ENCODE peak calls at places on chromosomes 16 and 17, in ten cellular contexts. S, H, U, F, L, A, V, X, R and T are unnamed samples.

GRCh38 chr16:70800306-70800705 is 652 bp downstream of the VAC14 start:
- DNase-seq in S (no peak), H (no peak), U (no peak), F (no peak), L (peak), A (no peak), V (no peak), X (no peak), R (no peak), T (no peak)

GRCh38 chr16:10932959-10933710 is 9.1 kb downstream of the DEXI start:
- DNase-seq in S (no peak), H (no peak), U (no peak), F (peak), L (no peak), A (no peak), V (no peak), X (no peak), R (no peak), T (no peak)

GRCh38 chr17:40490289-40490853 is 11.1 kb downstream of the TNS4 start:
- DNase-seq in S (no peak), H (peak), U (peak), F (peak), L (peak), A (peak), V (no peak), X (peak), R (no peak), T (no peak)

GRCh38 chr17:6163632-6164319 is 93.6 kb downstream of the WSCD1 start:
- DNase-seq in S (no peak), H (peak), U (no peak), F (peak), L (no peak), A (no peak), V (no peak), X (no peak), R (no peak), T (peak)

GRCh38 chr16:79756571-79756970 is 156.0 kb upstream of the MAF start:
- DNase-seq in S (no peak), H (no peak), U (no peak), F (no peak), L (no peak), A (no peak), V (no peak), X (no peak), R (no peak), T (no peak)

GRCh38 chr16:84794626-84795025 is 25.2 kb upstream of the CRISPLD2 start:
- DNase-seq in S (no peak), H (no peak), U (no peak), F (no peak), L (no peak), A (no peak), V (no peak), X (no peak), R (no peak), T (no peak)

GRCh38 chr16:3681206-3681605 is 26.7 kb downstream of the DNASE1 start:
- DNase-seq in S (no peak), H (no peak), U (no peak), F (no peak), L (no peak), A (no peak), V (no peak), X (peak), R (no peak), T (no peak)

GRCh38 chr16:72990003-72990521 is 57.9 kb downstream of the ZFHX3 start:
- DNase-seq in S (no peak), H (peak), U (peak), F (no peak), L (peak), A (peak), V (peak), X (peak), R (no peak), T (peak)

GRCh38 chr17:14201087-14201486 is 35.6 kb downstream of the CDRT15 start:
- DNase-seq in S (no peak), H (no peak), U (no peak), F (no peak), L (no peak), A (no peak), V (no peak), X (no peak), R (no peak), T (no peak)

GRCh38 chr16:80680839-80681238 is 123.6 kb downstream of the CDYL2 start:
- DNase-seq in S (no peak), H (no peak), U (no peak), F (no peak), L (no peak), A (no peak), V (no peak), X (no peak), R (no peak), T (no peak)

GRCh38 chr16:1113889-1114526 is 18.0 kb upstream of the C1QTNF8 start:
- DNase-seq in S (no peak), H (no peak), U (no peak), F (no peak), L (no peak), A (no peak), V (no peak), X (no peak), R (no peak), T (no peak)

GRCh38 chr16:55765161-55765560 is 67.7 kb downstream of the CES1 start:
- DNase-seq in S (no peak), H (no peak), U (no peak), F (no peak), L (no peak), A (no peak), V (no peak), X (no peak), R (no peak), T (no peak)

GRCh38 chr17:3826191-3826590 is 19.9 kb downstream of the NCBP3 start:
- DNase-seq in S (no peak), H (no peak), U (no peak), F (no peak), L (no peak), A (no peak), V (no peak), X (no peak), R (no peak), T (no peak)

GRCh38 chr16:28999577-28999976 is 14.7 kb downstream of the LAT start:
- DNase-seq in S (no peak), H (no peak), U (no peak), F (no peak), L (no peak), A (no peak), V (no peak), X (no peak), R (no peak), T (no peak)

GRCh38 chr16:84362410-84362809 is 5.9 kb upstream of the ATP2C2 start:
- DNase-seq in S (no peak), H (no peak), U (no peak), F (no peak), L (peak), A (no peak), V (no peak), X (no peak), R (no peak), T (no peak)

GRCh38 chr17:68566145-68566738 is 34.9 kb downstream of the FAM20A start:
- DNase-seq in S (no peak), H (no peak), U (no peak), F (no peak), L (no peak), A (no peak), V (no peak), X (no peak), R (no peak), T (no peak)

GRCh38 chr17:58577696-58578095 is 63.3 kb upstream of the MTMR4 start:
- DNase-seq in S (peak), H (peak), U (no peak), F (peak), L (peak), A (peak), V (no peak), X (peak), R (peak), T (peak)

GRCh38 chr16:1046271-1046955 is 26.1 kb upstream of the SSTR5 start:
- DNase-seq in S (no peak), H (no peak), U (no peak), F (no peak), L (no peak), A (no peak), V (no peak), X (no peak), R (no peak), T (no peak)

GRCh38 chr17:45300060-45300751 is 16.6 kb downstream of the MAP3K14 start:
- DNase-seq in S (peak), H (no peak), U (no peak), F (no peak), L (no peak), A (no peak), V (no peak), X (no peak), R (no peak), T (no peak)

GRCh38 chr16:63978240-63978639 is 1143.6 kb downstream of the CDH11 start:
- DNase-seq in S (no peak), H (no peak), U (no peak), F (no peak), L (peak), A (no peak), V (no peak), X (no peak), R (no peak), T (no peak)

GRCh38 chr16:6570520-6570919 is 762.1 kb upstream of the RBFOX1 start:
- DNase-seq in S (no peak), H (no peak), U (no peak), F (no peak), L (no peak), A (no peak), V (no peak), X (no peak), R (no peak), T (no peak)

GRCh38 chr17:10266477-10266876 is 68.1 kb upstream of the GAS7 start:
- DNase-seq in S (peak), H (no peak), U (no peak), F (no peak), L (no peak), A (no peak), V (no peak), X (no peak), R (no peak), T (no peak)

GRCh38 chr16:76278086-76278485 is 885 bp downstream of the CNTNAP4 start:
- DNase-seq in S (no peak), H (no peak), U (no peak), F (no peak), L (no peak), A (no peak), V (no peak), X (no peak), R (no peak), T (no peak)

GRCh38 chr17:78974635-78975591 is 4.8 kb downstream of the LGALS3BP start:
- DNase-seq in S (no peak), H (peak), U (no peak), F (peak), L (peak), A (peak), V (peak), X (peak), R (peak), T (peak)

GRCh38 chr17:45222273-45222993 is 748 bp downstream of the FMNL1 start:
- DNase-seq in S (no peak), H (no peak), U (no peak), F (no peak), L (peak), A (no peak), V (no peak), X (no peak), R (no peak), T (no peak)

GRCh38 chr16:22008215-22009142 is 568 bp downstream of the MOSMO start:
- DNase-seq in S (peak), H (no peak), U (no peak), F (peak), L (peak), A (no peak), V (no peak), X (peak), R (no peak), T (no peak)

GRCh38 chr16:53745753-53746258 is 41.9 kb downstream of the FTO start:
- DNase-seq in S (no peak), H (peak), U (no peak), F (no peak), L (peak), A (no peak), V (no peak), X (no peak), R (no peak), T (no peak)

GRCh38 chr17:14057591-14057990 is 11.7 kb upstream of the COX10 start:
- DNase-seq in S (no peak), H (no peak), U (no peak), F (no peak), L (no peak), A (no peak), V (no peak), X (no peak), R (no peak), T (no peak)

GRCh38 chr16:67936876-67937605 is 391 bp upstream of the PSMB10 start:
- DNase-seq in S (no peak), H (no peak), U (no peak), F (no peak), L (no peak), A (peak), V (no peak), X (no peak), R (no peak), T (no peak)

GRCh38 chr16:785563-786535 is 2.3 kb downstream of the RPUSD1 start:
- DNase-seq in S (peak), H (peak), U (no peak), F (peak), L (peak), A (peak), V (no peak), X (peak), R (no peak), T (no peak)

GRCh38 chr16:79158337-79158736 is 442.2 kb downstream of the MAF start:
- DNase-seq in S (no peak), H (no peak), U (no peak), F (no peak), L (peak), A (no peak), V (no peak), X (no peak), R (no peak), T (no peak)

GRCh38 chr16:13923703-13924298 is 3.8 kb downstream of the ERCC4 start:
- DNase-seq in S (peak), H (peak), U (no peak), F (peak), L (peak), A (no peak), V (no peak), X (no peak), R (peak), T (peak)

GRCh38 chr17:3295632-3296031 is 2.5 kb downstream of the OR3A1 start:
- DNase-seq in S (no peak), H (no peak), U (no peak), F (no peak), L (no peak), A (no peak), V (no peak), X (no peak), R (no peak), T (no peak)

GRCh38 chr17:83064021-83064731 is 15.2 kb upstream of the METRNL start:
- DNase-seq in S (no peak), H (no peak), U (no peak), F (no peak), L (no peak), A (peak), V (no peak), X (no peak), R (no peak), T (no peak)

GRCh38 chr17:888998-889401 is 90.6 kb downstream of the NXN start:
- DNase-seq in S (no peak), H (no peak), U (no peak), F (no peak), L (no peak), A (no peak), V (no peak), X (no peak), R (no peak), T (no peak)

GRCh38 chr17:51869387-51869786 is 289.1 kb downstream of the CA10 start:
- DNase-seq in S (no peak), H (no peak), U (no peak), F (peak), L (peak), A (no peak), V (no peak), X (no peak), R (no peak), T (no peak)

GRCh38 chr17:73168667-73169066 is 3.9 kb downstream of the SSTR2 start:
- DNase-seq in S (no peak), H (no peak), U (no peak), F (no peak), L (no peak), A (peak), V (no peak), X (no peak), R (no peak), T (no peak)

GRCh38 chr17:73170324-73170723 is 5.5 kb downstream of the SSTR2 start:
- DNase-seq in S (no peak), H (no peak), U (no peak), F (no peak), L (no peak), A (no peak), V (no peak), X (no peak), R (no peak), T (no peak)

GRCh38 chr17:73163043-73163442 is 1.8 kb upstream of the SSTR2 start:
- DNase-seq in S (no peak), H (no peak), U (no peak), F (no peak), L (no peak), A (no peak), V (no peak), X (no peak), R (no peak), T (no peak)

GRCh38 chr17:73165616-73166404 is 1.0 kb downstream of the SSTR2 start:
- DNase-seq in S (peak), H (no peak), U (no peak), F (no peak), L (peak), A (no peak), V (no peak), X (no peak), R (no peak), T (no peak)

DNA sequence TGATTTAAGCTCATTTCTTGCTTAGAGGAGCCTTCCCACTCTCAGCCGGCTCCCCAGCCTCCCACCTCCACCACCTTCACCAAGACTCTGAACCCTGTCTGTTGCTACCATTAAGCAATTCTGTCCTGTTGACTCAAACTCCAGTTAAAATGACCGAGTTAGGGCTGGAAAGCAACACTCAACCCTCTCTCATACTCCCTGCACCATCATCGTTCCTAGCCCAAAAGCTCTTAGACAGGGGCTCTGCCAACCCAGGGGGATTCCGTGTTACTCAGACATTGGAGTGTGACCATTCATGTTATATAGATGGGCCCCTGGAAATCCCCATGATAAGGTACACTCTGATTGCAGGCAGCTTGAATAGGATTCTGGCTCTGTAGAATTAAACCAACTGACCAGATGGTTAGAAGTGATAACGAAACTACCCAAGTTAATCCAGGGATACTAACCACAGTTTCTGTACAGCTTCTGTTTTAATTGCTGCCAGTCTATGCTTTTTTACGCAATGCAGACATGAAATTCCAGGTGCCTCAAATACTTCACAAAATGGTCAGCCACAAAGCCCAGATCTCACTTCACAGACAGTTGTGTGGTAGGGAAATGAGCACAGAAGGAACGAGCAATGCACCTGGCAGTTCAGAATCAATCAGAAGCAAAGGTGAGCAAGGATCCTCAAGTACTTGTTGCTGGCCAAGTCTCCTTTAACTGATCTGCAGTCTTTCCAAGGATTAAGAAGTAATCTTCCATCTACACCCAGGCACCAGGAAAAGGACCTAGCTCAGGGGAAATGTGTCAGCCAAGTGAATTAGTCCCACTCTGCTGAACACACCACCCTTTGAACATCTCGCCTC is 2.1 kb downstream of the SSTR2 start:
- DNase-seq in S (peak), H (no peak), U (no peak), F (no peak), L (no peak), A (no peak), V (no peak), X (no peak), R (no peak), T (no peak)
- H3K4me3 ChIP-seq in S (peak), H (no peak), U (no peak), F (no peak), L (peak), A (no peak), V (peak), X (peak), R (peak), T (no peak)

GRCh38 chr16:27223226-27223610 is 19.9 kb downstream of the KDM8 start:
- DNase-seq in S (no peak), H (no peak), U (no peak), F (no peak), L (no peak), A (no peak), V (no peak), X (no peak), R (no peak), T (no peak)
- TF ChIP-seq CTCF in S (peak), H (no peak), U (no peak), F (no peak), L (no peak), A (no peak), V (no peak), X (peak), R (no peak), T (no peak)

GRCh38 chr17:17606416-17607000 is 15.0 kb upstream of the PEMT start:
- DNase-seq in S (no peak), H (no peak), U (no peak), F (peak), L (no peak), A (no peak), V (no peak), X (no peak), R (no peak), T (peak)
- H3K4me3 ChIP-seq in S (no peak), H (no peak), U (no peak), F (no peak), L (no peak), A (no peak), V (no peak), X (no peak), R (no peak), T (no peak)

GRCh38 chr17:29612094-29612403 is 10.7 kb downstream of the CORO6 start:
- DNase-seq in S (no peak), H (no peak), U (no peak), F (no peak), L (no peak), A (no peak), V (no peak), X (no peak), R (no peak), T (no peak)

GRCh38 chr17:29613856-29614255 is 8.9 kb downstream of the CORO6 start:
- DNase-seq in S (no peak), H (no peak), U (no peak), F (no peak), L (peak), A (no peak), V (no peak), X (no peak), R (no peak), T (no peak)

GRCh38 chr17:29612404-29613370 is 10.0 kb downstream of the CORO6 start:
- DNase-seq in S (no peak), H (no peak), U (no peak), F (no peak), L (peak), A (no peak), V (no peak), X (no peak), R (no peak), T (no peak)

GRCh38 chr17:29614345-29615047 is 8.2 kb downstream of the CORO6 start:
- DNase-seq in S (no peak), H (no peak), U (no peak), F (no peak), L (peak), A (no peak), V (no peak), X (no peak), R (no peak), T (no peak)

GRCh38 chr17:29613371-29613837 is 9.3 kb downstream of the CORO6 start:
- DNase-seq in S (peak), H (peak), U (no peak), F (peak), L (peak), A (peak), V (peak), X (peak), R (no peak), T (no peak)
- TF ChIP-seq CTCF in S (peak), H (peak), U (peak), F (peak), L (peak), A (peak), V (peak), X (peak), R (peak), T (peak)

DNA sequence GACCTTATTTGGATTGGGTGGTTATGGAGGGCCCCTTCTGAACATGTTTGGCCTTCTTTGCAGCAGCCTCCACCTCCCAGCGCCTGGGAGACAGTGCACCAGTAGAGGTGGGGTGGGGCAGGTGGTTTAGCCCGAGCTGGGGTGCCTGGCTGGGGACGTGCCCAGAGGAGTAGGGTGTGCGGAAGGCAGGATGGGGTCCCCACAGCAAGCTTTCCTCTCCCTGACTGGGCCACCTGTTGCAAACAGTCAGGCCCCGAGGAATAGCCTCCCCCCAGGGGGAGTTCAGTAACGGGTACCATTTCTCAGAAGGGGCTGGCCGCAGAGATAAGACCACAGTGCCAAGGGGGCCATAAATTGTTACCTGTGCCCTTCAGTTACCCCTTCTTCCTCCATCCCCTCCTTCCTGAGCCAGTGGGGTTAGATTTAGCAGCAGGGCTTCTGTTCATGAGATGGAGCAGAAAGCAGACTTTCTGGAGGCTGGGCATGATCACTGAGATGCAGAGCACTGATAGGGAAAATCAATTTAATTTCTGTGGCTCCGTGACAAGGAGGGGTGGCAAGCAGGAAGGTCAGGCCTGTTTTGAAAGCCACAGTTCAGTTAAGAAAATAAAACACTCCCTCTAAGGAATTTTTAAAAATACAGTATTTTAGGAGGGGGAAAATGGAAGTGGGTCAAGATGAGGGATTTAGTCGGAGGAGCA is 181.9 kb downstream of the MSI2 start:
- DNase-seq in S (no peak), H (no peak), U (no peak), F (no peak), L (no peak), A (no peak), V (no peak), X (no peak), R (no peak), T (no peak)
- H3K4me3 ChIP-seq in S (no peak), H (no peak), U (no peak), F (no peak), L (no peak), A (no peak), V (no peak), X (no peak), R (no peak), T (no peak)

GRCh38 chr16:50593410-50594139 is 45.4 kb downstream of the NKD1 start:
- DNase-seq in S (no peak), H (no peak), U (no peak), F (peak), L (peak), A (no peak), V (no peak), X (no peak), R (no peak), T (no peak)
- TF ChIP-seq CTCF in S (no peak), H (peak), U (no peak), F (peak), L (peak), A (no peak), V (no peak), X (peak), R (no peak), T (peak)